ENCODE peak calls at places on chromosomes 2 and 18, in four cellular contexts. Y is ovary; M is stimulated activated CD8-positive, alpha-beta memory T cell treated with anti-CD3 and anti-CD28 coated beads, Interleukin-15, amount 100 ng/mL, for 24 hours; O is SK-N-SH. C is an unnamed sample.

GRCh38 chr2:25039126-25039525 is 2.8 kb upstream of the EFR3B start:
- DNase-seq in Y (no peak), M (no peak), O (no peak), C (no peak)

GRCh38 chr18:70337139-70337972 is 48.5 kb downstream of the SOCS6 start:
- DNase-seq in Y (no peak), M (no peak), O (no peak), C (no peak)

GRCh38 chr18:58025733-58026132 is 18.3 kb upstream of the NEDD4L start:
- DNase-seq in Y (no peak), M (no peak), O (no peak), C (no peak)

GRCh38 chr18:8188196-8188595 is 421.0 kb upstream of the RAB12 start:
- DNase-seq in Y (no peak), M (no peak), O (no peak), C (no peak)

GRCh38 chr2:632471-632870 is 44.7 kb downstream of the TMEM18 start:
- DNase-seq in Y (no peak), M (no peak), O (no peak), C (no peak)

GRCh38 chr2:44135771-44136170 is 32.9 kb upstream of the PPM1B start:
- DNase-seq in Y (no peak), M (no peak), O (no peak), C (no peak)

GRCh38 chr2:157866202-157866601 is 9.9 kb downstream of the ACVR1 start:
- DNase-seq in Y (no peak), M (no peak), O (no peak), C (no peak)

GRCh38 chr2:197088694-197089093 is 162.2 kb upstream of the PGAP1 start:
- DNase-seq in Y (no peak), M (no peak), O (no peak), C (no peak)

GRCh38 chr18:4333043-4333442 is 122.1 kb downstream of the DLGAP1 start:
- DNase-seq in Y (no peak), M (no peak), O (no peak), C (no peak)

GRCh38 chr2:222730346-222731065 is 59.0 kb downstream of the MOGAT1 start:
- DNase-seq in Y (no peak), M (no peak), O (peak), C (no peak)

GRCh38 chr2:10873790-10874437 is 37.8 kb upstream of the KCNF1 start:
- DNase-seq in Y (no peak), M (no peak), O (no peak), C (no peak)

GRCh38 chr2:2057125-2057721 is 273.9 kb downstream of the MYT1L start:
- DNase-seq in Y (peak), M (no peak), O (no peak), C (no peak)

GRCh38 chr2:60262178-60262577 is 291.3 kb downstream of the BCL11A start:
- DNase-seq in Y (no peak), M (no peak), O (no peak), C (no peak)

GRCh38 chr2:55309441-55309840 is 40.4 kb upstream of the MTIF2 start:
- DNase-seq in Y (no peak), M (no peak), O (no peak), C (no peak)

GRCh38 chr2:217070611-217071010 is 210.7 kb upstream of the TNP1 start:
- DNase-seq in Y (no peak), M (no peak), O (no peak), C (no peak)

GRCh38 chr2:214117054-214117453 is 293.8 kb upstream of the VWC2L start:
- DNase-seq in Y (no peak), M (no peak), O (no peak), C (no peak)

GRCh38 chr2:182636694-182637093 is 79.4 kb upstream of the DNAJC10 start:
- DNase-seq in Y (no peak), M (no peak), O (no peak), C (no peak)

GRCh38 chr18:14930076-14930475 is 182.1 kb downstream of the ANKRD30B start:
- DNase-seq in Y (no peak), M (no peak), O (no peak), C (no peak)

GRCh38 chr18:32324173-32324572 is 134.3 kb downstream of the MEP1B start:
- DNase-seq in Y (no peak), M (no peak), O (no peak), C (no peak)

GRCh38 chr18:61738488-61738887 is 154.3 kb downstream of the RNF152 start:
- DNase-seq in Y (no peak), M (no peak), O (no peak), C (no peak)

GRCh38 chr2:127735537-127736399 is 34.5 kb downstream of the SFT2D3 start:
- DNase-seq in Y (no peak), M (no peak), O (no peak), C (no peak)

GRCh38 chr2:179861027-179861776 is at the start of gene ZNF385B:
- DNase-seq in Y (peak), M (no peak), O (peak), C (no peak)

GRCh38 chr2:215961981-215962380 is 51.4 kb downstream of the MREG start:
- DNase-seq in Y (no peak), M (no peak), O (no peak), C (no peak)

GRCh38 chr18:39843546-39843945 is 2111.5 kb upstream of the PIK3C3 start:
- DNase-seq in Y (no peak), M (no peak), O (no peak), C (no peak)

GRCh38 chr2:46390036-46390435 is 89.3 kb upstream of the TMEM247 start:
- DNase-seq in Y (no peak), M (no peak), O (no peak), C (no peak)

GRCh38 chr2:199461455-199462166 is 3.9 kb upstream of the SATB2 start:
- DNase-seq in Y (no peak), M (no peak), O (peak), C (no peak)

GRCh38 chr18:7901657-7902056 is 334.5 kb downstream of the PTPRM start:
- DNase-seq in Y (no peak), M (no peak), O (no peak), C (no peak)

GRCh38 chr2:150472122-150472899 is 15.2 kb downstream of the RND3 start:
- DNase-seq in Y (no peak), M (no peak), O (no peak), C (no peak)

C was measured in D721Med.